ENCODE peak calls at places on chromosomes 7 and 10, in six cellular contexts. B is lower leg skin, U is psoas muscle, C is ovary, H is astrocyte of the spinal cord, N is stomach. D is an unnamed sample.

GRCh38 chr7:101232141-101232821 is 5.3 kb downstream of the CLDN15 start:
- DNase-seq in H (no peak), N (peak; percentile 80), U (no peak), C (no peak), B (no peak), D (peak; percentile 82)

GRCh38 chr10:73262105-73262730 is 9.8 kb upstream of the MRPS16 start:
- DNase-seq in C (no peak), U (no peak), B (no peak), H (peak; percentile 71), N (no peak), D (peak; percentile 95)

GRCh38 chr7:85030893-85031292 is 156.0 kb downstream of the SEMA3D start:
- DNase-seq in N (no peak), H (peak; percentile 71), C (no peak), U (no peak), B (no peak), D (peak; percentile 52)

GRCh38 chr10:123434435-123435039 is 231.6 kb upstream of the GPR26 start:
- DNase-seq in C (no peak), B (no peak), U (no peak), N (no peak), H (no peak), D (no peak)

GRCh38 chr10:86368987-86369386 is 2.4 kb upstream of the GRID1 start:
- DNase-seq in U (no peak), H (no peak), N (no peak), C (peak; percentile 1), B (no peak), D (no peak)

GRCh38 chr7:35450456-35450855 is 196.6 kb upstream of the TBX20 start:
- DNase-seq in H (no peak), C (no peak), B (no peak), U (no peak), N (no peak), D (no peak)

GRCh38 chr10:126701526-126701925 is 31.0 kb upstream of the C10orf90 start:
- DNase-seq in B (no peak), H (no peak), U (no peak), N (no peak), C (no peak), D (no peak)

GRCh38 chr7:124728610-124729009 is 37.0 kb downstream of the GPR37 start:
- DNase-seq in H (no peak), C (no peak), B (no peak), N (no peak), U (no peak), D (no peak)

GRCh38 chr7:111528331-111528730 is 34.0 kb downstream of the IMMP2L start:
- DNase-seq in U (no peak), N (no peak), C (no peak), B (no peak), H (no peak), D (no peak)

GRCh38 chr7:107045980-107046379 is 1.5 kb downstream of the PRKAR2B start:
- DNase-seq in B (no peak), U (no peak), C (no peak), H (peak; percentile 46), N (no peak), D (no peak)

GRCh38 chr10:121179006-121179405 is 327.8 kb downstream of the WDR11 start:
- DNase-seq in H (no peak), C (no peak), N (no peak), U (no peak), B (no peak), D (peak; percentile 84)

GRCh38 chr10:120415709-120416330 is 41.2 kb upstream of the PLPP4 start:
- DNase-seq in N (no peak), U (no peak), H (peak; percentile 96), C (no peak), B (no peak), D (peak; percentile 52)

GRCh38 chr10:21479553-21480315 is 45.7 kb downstream of the SKIDA1 start:
- DNase-seq in B (no peak), N (no peak), C (no peak), H (no peak), U (no peak), D (no peak)

GRCh38 chr10:76111986-76112825 is 680.8 kb downstream of the LRMDA start:
- DNase-seq in N (no peak), H (no peak), B (no peak), C (no peak), U (no peak), D (no peak)

DNA sequence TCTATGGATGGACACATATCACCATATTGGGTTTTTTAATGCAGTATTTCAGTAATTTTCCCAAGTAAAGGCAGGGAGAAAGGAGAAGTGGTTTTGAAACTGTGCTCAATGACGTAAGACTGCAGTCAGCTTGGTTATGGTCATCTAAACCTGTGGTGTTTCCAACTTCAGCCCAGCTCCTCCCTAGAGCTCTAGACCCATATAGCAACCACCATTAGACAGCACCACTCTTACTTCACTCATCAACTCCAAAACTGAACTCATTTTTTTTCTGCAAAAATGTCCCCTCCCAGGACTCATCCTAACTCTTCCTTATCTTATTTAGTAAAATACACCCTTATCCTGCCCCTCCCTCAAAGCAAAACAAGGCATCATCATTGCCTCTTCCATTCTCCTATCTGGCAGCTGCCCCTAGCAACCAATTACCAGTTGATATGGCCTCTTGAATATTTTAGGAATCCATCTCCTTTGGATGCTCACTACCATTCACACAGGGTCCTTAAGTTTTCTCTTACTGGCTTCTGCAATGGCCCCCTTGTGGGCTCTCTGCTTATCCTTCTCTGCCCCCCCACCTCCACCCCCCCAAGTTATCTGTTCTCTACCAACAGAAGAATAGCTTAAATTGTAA is 1.5 kb upstream of the RALA start:
- DNase-seq in U (no peak), H (no peak), N (no peak), B (no peak), C (no peak), D (no peak)
- H3K4me3 ChIP-seq in U (peak overlapping the region; percentile 94), H (no peak overlapping the region), N (no peak overlapping the region), B (no peak overlapping the region), C (no peak overlapping the region), D (peak overlapping the region; percentile 82)

GRCh38 chr10:5089869-5090268 is 4.3 kb upstream of the AKR1C3 start:
- DNase-seq in B (no peak), C (no peak), H (peak; percentile 12), U (no peak), N (no peak), D (peak; percentile 94)
- TF ChIP-seq CTCF in B (no peak), C (no peak), H (peak; percentile 43), U (no peak), N (no peak), D (peak; percentile 66)

DNA sequence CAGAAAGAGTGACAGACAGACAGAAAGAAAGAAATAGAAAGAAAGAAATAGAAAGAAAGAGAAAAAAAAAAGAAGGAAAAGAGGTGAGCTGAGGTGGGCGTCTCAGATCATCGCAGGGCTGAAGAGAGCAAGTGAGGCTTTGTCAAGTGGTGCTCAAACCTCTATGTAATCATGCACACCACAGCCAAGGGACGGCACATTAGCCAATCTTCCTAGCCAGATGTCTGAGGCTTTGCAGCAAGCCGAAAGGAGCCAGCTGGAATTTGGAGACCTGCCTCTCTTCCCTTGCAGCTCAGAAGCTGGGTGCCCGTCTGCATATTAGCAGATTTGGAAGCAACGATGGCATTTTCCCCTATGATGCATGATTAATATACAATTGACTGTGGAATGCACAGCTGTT is 52.5 kb downstream of the ADRA2A start:
- DNase-seq in U (peak; percentile 61), H (no peak), C (no peak), N (no peak), B (no peak), D (no peak)
- H3K4me3 ChIP-seq in U (peak overlapping the region; percentile 62), H (no peak overlapping the region), C (no peak overlapping the region), N (no peak overlapping the region), B (no peak overlapping the region), D (no peak overlapping the region)

GRCh38 chr7:123424463-123424862 is 109.9 kb downstream of the IQUB start:
- DNase-seq in U (no peak), H (no peak), C (no peak), N (no peak), B (no peak), D (no peak)
- TF ChIP-seq CTCF in U (no peak), H (no peak), C (no peak), N (no peak), B (no peak), D (no peak)

GRCh38 chr7:32059289-32060045 is 10.7 kb downstream of the PDE1C start:
- DNase-seq in H (peak; percentile 72), N (no peak), C (no peak), B (no peak), U (no peak), D (no peak)
- H3K4me3 ChIP-seq in H (peak overlapping the region; percentile 21), N (peak overlapping the region; percentile 15), C (peak overlapping the region; percentile 7), B (no peak overlapping the region), U (no peak overlapping the region), D (no peak overlapping the region)

GRCh38 chr10:131221632-131222277 is 89.8 kb downstream of the TCERG1L start:
- DNase-seq in H (no peak), B (no peak), N (no peak), U (peak; percentile 24), C (no peak), D (no peak)

GRCh38 chr10:131222986-131223385 is 88.5 kb downstream of the TCERG1L start:
- DNase-seq in H (no peak), B (no peak), N (no peak), U (peak; percentile 38), C (no peak), D (no peak)

GRCh38 chr10:131224106-131224505 is 87.4 kb downstream of the TCERG1L start:
- DNase-seq in C (no peak), U (peak; percentile 17), H (no peak), N (no peak), B (no peak), D (no peak)

GRCh38 chr10:131220601-131221171 is 90.8 kb downstream of the TCERG1L start:
- DNase-seq in H (no peak), B (no peak), U (peak; percentile 29), C (no peak), N (no peak), D (no peak)

GRCh38 chr10:131223422-131223821 is 88.1 kb downstream of the TCERG1L start:
- DNase-seq in U (no peak), H (no peak), B (no peak), C (no peak), N (no peak), D (no peak)
- TF ChIP-seq CTCF in U (no peak), H (no peak), B (no peak), C (no peak), N (no peak), D (no peak)

DNA sequence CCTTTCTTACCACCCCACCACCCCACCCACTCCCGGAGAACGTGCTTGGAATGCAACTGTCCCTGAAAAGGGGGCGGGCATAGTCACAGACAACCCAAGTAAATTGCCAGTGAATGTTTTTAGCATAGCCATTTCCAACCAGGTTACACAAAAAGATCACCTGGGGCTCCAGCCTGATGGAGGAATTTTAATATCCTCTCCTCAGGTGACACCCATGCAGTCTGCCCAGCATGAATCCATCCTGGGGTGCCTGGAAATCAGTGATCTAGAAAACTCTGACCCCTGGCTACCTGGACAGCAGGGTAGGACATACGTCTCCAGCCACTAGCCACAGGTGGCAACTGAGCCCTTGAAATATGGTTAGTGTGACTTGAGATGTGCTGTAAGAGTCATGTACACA is 61.1 kb downstream of the SORBS1 start:
- DNase-seq in B (no peak), H (no peak), N (no peak), C (no peak), U (no peak), D (no peak)
- H3K4me3 ChIP-seq in B (no peak overlapping the region), H (no peak overlapping the region), N (no peak overlapping the region), C (no peak overlapping the region), U (no peak overlapping the region), D (no peak overlapping the region)

GRCh38 chr7:138835087-138835486 is 37.1 kb upstream of the ATP6V0A4 start:
- DNase-seq in N (no peak), B (no peak), U (no peak), H (no peak), C (no peak), D (no peak)
- TF ChIP-seq CTCF in N (no peak), B (no peak), U (no peak), H (no peak), C (no peak), D (no peak)